ENCODE peak calls at places on chromosomes 6 and 20, in six cellular contexts. F, V, B, L, N and R are unnamed samples. For H3K4me1 and H3K9me3, the result is how much of the 10 kb centered on the place peaks cover.

GRCh38 chr6:219641-220198 is 72.6 kb upstream of the DUSP22 start:
- DNase-seq in B (no peak), L (no peak), F (peak), N (peak), V (peak), R (no peak)

GRCh38 chr20:36018208-36018988 is 50.0 kb downstream of the CNBD2 start:
- DNase-seq in N (no peak), L (peak), F (no peak), B (no peak), V (no peak), R (peak)

GRCh38 chr6:21264288-21264818 is 329.2 kb upstream of the SOX4 start:
- DNase-seq in L (no peak), B (no peak), F (no peak), V (no peak), N (no peak), R (no peak)

GRCh38 chr6:141848029-141848890 is 284.5 kb upstream of the GJE1 start:
- DNase-seq in B (no peak), F (no peak), L (no peak), V (no peak), N (peak), R (no peak)

GRCh38 chr6:24666097-24666615 is 543 bp downstream of the TDP2 start:
- DNase-seq in B (no peak), V (peak), L (no peak), N (peak), F (peak), R (peak)

GRCh38 chr6:15090145-15090579 is 155.7 kb upstream of the JARID2 start:
- DNase-seq in F (no peak), N (no peak), V (no peak), B (no peak), L (no peak), R (peak)

GRCh38 chr6:28980797-28981390 is 24.2 kb downstream of the ZNF311 start:
- DNase-seq in N (peak), V (peak), F (no peak), B (no peak), L (peak), R (peak)

GRCh38 chr6:137659871-137660270 is 165.7 kb upstream of the OLIG3 start:
- DNase-seq in B (no peak), V (no peak), L (peak), N (no peak), F (no peak), R (no peak)

GRCh38 chr6:47245745-47246371 is 63.8 kb downstream of the TNFRSF21 start:
- DNase-seq in V (no peak), F (no peak), B (no peak), L (peak), N (no peak), R (no peak)

DNA sequence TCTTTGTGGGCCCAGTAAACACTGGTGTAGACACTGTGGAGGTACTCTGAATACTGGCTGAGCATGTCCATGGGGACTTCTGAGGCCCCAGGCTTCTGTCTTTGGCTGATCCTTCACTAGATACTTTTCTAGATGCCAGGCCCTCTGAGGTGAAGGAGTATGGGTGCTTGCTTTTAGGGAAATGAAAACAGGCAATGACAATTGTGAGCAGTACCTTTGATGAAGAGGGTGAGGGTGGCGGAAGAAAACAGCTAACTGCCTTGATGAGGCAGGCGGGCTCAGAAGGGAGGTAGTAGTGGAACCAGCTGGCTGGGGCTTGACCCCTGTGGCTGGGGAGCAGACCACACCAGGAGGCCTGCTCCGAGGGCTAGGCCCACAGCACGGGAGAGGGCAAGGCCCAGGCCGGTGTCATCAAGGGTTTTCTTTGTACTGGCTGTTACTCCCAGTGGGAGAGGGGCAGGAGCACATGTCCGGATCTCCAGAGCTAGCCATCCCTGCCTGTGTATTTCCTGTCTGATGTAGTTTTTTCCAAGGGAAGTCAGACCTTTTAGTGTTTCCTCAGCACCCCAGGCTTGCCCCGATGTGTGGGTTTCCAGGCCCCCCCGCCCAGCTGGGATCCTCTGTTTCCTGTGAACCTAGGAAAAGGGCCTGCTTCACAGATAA is 3.9 kb downstream of the PLCG1 start:
- DNase-seq in L (no peak), F (no peak), B (no peak), N (peak), V (no peak), R (peak)
- H3K4me1 ChIP-seq in L (under half), F (half or more), B (half or more), N (under half), V (half or more), R (half or more)

DNA sequence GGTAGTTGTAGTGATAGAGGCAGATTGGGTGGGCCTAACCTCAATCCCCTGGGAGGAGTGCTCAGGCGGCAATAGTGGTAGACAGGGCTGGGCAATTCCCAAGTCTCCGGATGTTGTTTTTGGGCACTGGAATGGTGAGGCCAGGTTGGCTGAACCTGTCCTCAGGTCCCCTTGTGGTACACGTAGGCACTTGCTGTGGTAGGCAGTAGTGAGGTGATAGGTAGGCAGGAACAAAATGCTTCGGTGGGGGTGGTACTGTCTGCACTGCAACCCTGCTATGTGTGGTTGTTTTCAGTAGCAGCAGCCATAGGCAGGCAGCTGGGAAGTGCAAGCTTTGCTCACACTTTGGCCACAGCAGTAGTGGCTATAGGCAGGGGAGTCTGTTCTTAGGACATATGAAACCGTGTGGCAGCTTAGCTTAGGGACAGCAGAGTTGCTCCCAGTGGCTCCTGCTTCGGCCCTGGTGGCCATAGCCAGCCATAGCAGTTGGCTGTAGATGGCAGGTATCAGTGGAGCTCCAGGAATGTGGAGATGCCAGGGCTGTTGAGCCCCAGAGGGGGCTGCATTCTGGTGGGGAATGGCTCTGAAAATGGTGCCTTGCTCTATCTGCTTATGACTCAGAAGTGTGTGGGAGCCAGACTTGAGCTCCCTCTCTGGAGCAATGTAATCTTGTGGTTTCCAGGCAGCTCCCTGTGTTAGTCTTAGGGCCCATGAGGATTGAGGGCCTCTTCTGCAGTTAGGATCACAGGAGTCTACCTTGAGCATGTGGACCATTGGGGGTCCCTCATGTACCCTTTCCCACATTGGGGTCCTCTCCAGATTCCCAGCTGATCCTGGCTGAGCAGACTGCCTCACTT is 241.8 kb upstream of the BMP2 start:
- DNase-seq in N (peak), F (no peak), B (no peak), V (no peak), L (no peak), R (no peak)
- H3K9me3 ChIP-seq in N (under half), F (under half), B (under half), V (under half), L (under half), R (under half)

GRCh38 chr6:38188677-38189335 is 369.3 kb downstream of the ZFAND3 start:
- DNase-seq in V (no peak), F (no peak), L (no peak), B (no peak), N (no peak), R (no peak)
- H3K4me1 ChIP-seq in V (under half), F (under half), L (under half), B (under half), N (under half), R (under half)

GRCh38 chr20:57079016-57080005 is 187.1 kb downstream of the BMP7 start:
- DNase-seq in B (no peak), V (no peak), N (peak), F (no peak), L (no peak), R (no peak)
- H3K9me3 ChIP-seq in B (under half), V (under half), N (under half), F (under half), L (under half), R (under half)

DNA sequence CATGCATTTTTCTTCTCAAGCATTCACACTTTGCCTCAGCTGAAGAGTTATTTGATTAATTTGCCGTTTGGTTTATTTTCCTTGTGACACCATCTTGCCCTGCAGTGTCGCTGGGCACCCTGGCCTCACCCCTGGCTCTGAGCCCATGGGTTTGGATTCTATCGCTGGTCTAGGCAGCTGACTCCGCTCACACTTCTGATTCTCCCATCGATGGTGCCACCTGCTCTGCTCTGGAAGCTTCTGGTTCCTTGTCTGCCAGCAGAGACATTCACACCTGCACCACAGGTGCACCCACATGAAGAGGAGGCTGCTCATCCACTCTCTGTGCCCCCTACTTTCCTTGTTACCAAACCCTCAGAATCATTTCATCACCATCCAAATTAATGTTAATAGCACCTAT is 291.6 kb upstream of the CDH4 start:
- DNase-seq in N (no peak), F (no peak), L (no peak), B (no peak), V (no peak), R (no peak)
- H3K4me1 ChIP-seq in N (under half), F (under half), L (under half), B (under half), V (under half), R (under half)

GRCh38 chr6:117627533-117627932 is 25.2 kb upstream of the GOPC start:
- DNase-seq in V (no peak), B (no peak), L (no peak), F (no peak), N (no peak), R (no peak)
- H3K9me3 ChIP-seq in V (under half), B (under half), L (under half), F (under half), N (under half), R (under half)

GRCh38 chr6:97147421-97147820 is 135.6 kb downstream of the MMS22L start:
- DNase-seq in F (no peak), L (no peak), N (no peak), B (no peak), V (no peak), R (no peak)

GRCh38 chr6:97151611-97152010 is 131.4 kb downstream of the MMS22L start:
- DNase-seq in N (no peak), F (no peak), V (no peak), L (no peak), B (no peak), R (no peak)

DNA sequence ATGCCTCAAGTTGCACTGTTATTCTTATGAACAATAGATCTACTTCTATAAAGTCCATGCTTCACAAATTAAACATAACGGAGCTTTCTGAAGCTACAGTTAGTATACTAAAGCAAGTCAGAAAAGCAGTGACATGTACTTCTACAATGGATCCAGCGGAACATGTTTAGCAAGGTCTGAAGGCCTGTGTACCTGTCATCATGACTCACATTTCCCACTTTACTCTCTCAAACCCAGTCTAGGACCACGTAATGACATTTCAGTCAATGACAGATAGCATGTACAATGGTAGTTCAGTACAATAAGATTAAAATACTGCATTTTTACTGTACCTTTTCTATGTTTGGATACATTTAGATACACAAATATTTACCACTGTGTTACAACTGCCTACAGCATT is 132.1 kb downstream of the MMS22L start:
- DNase-seq in L (no peak), N (no peak), B (no peak), F (no peak), V (no peak), R (no peak)
- H3K4me1 ChIP-seq in L (under half), N (under half), B (under half), F (under half), V (under half), R (under half)

DNA sequence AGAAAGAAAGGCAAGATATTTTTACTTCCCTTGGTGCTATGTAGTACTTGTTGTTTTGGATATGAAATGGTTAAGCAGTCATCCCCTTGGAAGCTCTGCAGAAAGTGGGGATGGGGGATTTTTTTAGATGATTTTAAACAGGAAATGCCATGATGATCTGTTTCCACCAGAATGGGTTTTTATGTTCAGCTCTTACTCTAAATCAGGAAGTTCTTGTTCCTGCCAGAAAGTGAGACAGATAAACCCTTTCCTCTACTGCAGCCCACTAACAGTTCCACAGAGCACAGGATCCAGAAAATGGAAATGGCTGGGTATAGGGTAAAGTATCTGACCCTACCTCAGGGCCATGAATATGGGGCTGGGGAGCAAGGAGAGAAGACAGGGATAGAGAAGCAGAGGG is 32.1 kb upstream of the PPP1R3G start:
- DNase-seq in V (no peak), F (no peak), B (no peak), N (peak), L (no peak), R (no peak)
- H3K9me3 ChIP-seq in V (under half), F (under half), B (under half), N (under half), L (under half), R (under half)

GRCh38 chr6:157302761-157303160 is 20.6 kb downstream of the TMEM242 start:
- DNase-seq in L (no peak), V (no peak), B (no peak), N (no peak), F (no peak), R (no peak)

GRCh38 chr6:157305676-157306653 is 17.4 kb downstream of the TMEM242 start:
- DNase-seq in F (no peak), L (no peak), N (no peak), V (peak), B (no peak), R (no peak)

GRCh38 chr6:157300436-157300835 is 22.9 kb downstream of the TMEM242 start:
- DNase-seq in B (no peak), F (no peak), N (no peak), L (no peak), V (no peak), R (no peak)

GRCh38 chr6:157307661-157308060 is 15.7 kb downstream of the TMEM242 start:
- DNase-seq in B (no peak), V (no peak), L (no peak), N (no peak), F (no peak), R (no peak)

GRCh38 chr6:157304840-157305675 is 18.3 kb downstream of the TMEM242 start:
- DNase-seq in F (no peak), B (no peak), V (peak), L (no peak), N (peak), R (no peak)
- H3K4me1 ChIP-seq in F (under half), B (under half), V (under half), L (under half), N (under half), R (under half)

GRCh38 chr6:165817148-165817547 is 154.1 kb upstream of the PDE10A start:
- DNase-seq in F (no peak), V (no peak), L (no peak), N (no peak), B (no peak), R (no peak)
- H3K9me3 ChIP-seq in F (under half), V (under half), L (under half), N (under half), B (under half), R (under half)